ENCODE peak calls at places on chromosome 18, in six cellular contexts. One of them, this sample, is unnamed.

GRCh38 chr18:44988821-44989587 is 308.3 kb downstream of the SETBP1 start:
- DNase-seq in adipocyte: peak
- DNase-seq in AG04449: no peak
- DNase-seq in stomach: no peak
- DNase-seq in Karpas-422: peak
- DNase-seq in choroid plexus epithelial cell: peak
- DNase-seq in this sample: no peak

GRCh38 chr18:49569701-49570100 is 7.8 kb downstream of the LIPG start:
- DNase-seq in adipocyte: no peak
- DNase-seq in AG04449: no peak
- DNase-seq in stomach: no peak
- DNase-seq in Karpas-422: no peak
- DNase-seq in choroid plexus epithelial cell: no peak
- DNase-seq in this sample: no peak

GRCh38 chr18:75201273-75201898 is 7.6 kb downstream of the PTGR3 start:
- DNase-seq in adipocyte: no peak
- DNase-seq in AG04449: no peak
- DNase-seq in stomach: peak
- DNase-seq in Karpas-422: no peak
- DNase-seq in choroid plexus epithelial cell: no peak
- DNase-seq in this sample: no peak

GRCh38 chr18:26703170-26703933 is 155.0 kb upstream of the KCTD1 start:
- DNase-seq in adipocyte: no peak
- DNase-seq in AG04449: no peak
- DNase-seq in stomach: peak
- DNase-seq in Karpas-422: peak
- DNase-seq in choroid plexus epithelial cell: no peak
- DNase-seq in this sample: no peak

GRCh38 chr18:12307251-12307736 is 747 bp upstream of the TUBB6 start:
- DNase-seq in adipocyte: peak
- DNase-seq in AG04449: no peak
- DNase-seq in stomach: no peak
- DNase-seq in Karpas-422: no peak
- DNase-seq in choroid plexus epithelial cell: peak
- DNase-seq in this sample: peak

GRCh38 chr18:74139888-74140287 is 7.7 kb downstream of the FBXO15 start:
- DNase-seq in adipocyte: peak
- DNase-seq in AG04449: no peak
- DNase-seq in stomach: no peak
- DNase-seq in Karpas-422: no peak
- DNase-seq in choroid plexus epithelial cell: peak
- DNase-seq in this sample: no peak

GRCh38 chr18:10771053-10771709 is 245.4 kb downstream of the NAPG start:
- DNase-seq in adipocyte: peak
- DNase-seq in AG04449: no peak
- DNase-seq in stomach: no peak
- DNase-seq in Karpas-422: peak
- DNase-seq in choroid plexus epithelial cell: peak
- DNase-seq in this sample: no peak

GRCh38 chr18:71727909-71728308 is 816.2 kb downstream of the CBLN2 start:
- DNase-seq in adipocyte: no peak
- DNase-seq in AG04449: no peak
- DNase-seq in stomach: no peak
- DNase-seq in Karpas-422: no peak
- DNase-seq in choroid plexus epithelial cell: no peak
- DNase-seq in this sample: no peak

GRCh38 chr18:43122955-43123354 is 7.5 kb upstream of the RIT2 start:
- DNase-seq in adipocyte: no peak
- DNase-seq in AG04449: no peak
- DNase-seq in stomach: no peak
- DNase-seq in Karpas-422: no peak
- DNase-seq in choroid plexus epithelial cell: no peak
- DNase-seq in this sample: no peak

GRCh38 chr18:54742654-54743053 is 85.6 kb upstream of the RAB27B start:
- DNase-seq in adipocyte: peak
- DNase-seq in AG04449: peak
- DNase-seq in stomach: peak
- DNase-seq in Karpas-422: no peak
- DNase-seq in choroid plexus epithelial cell: peak
- DNase-seq in this sample: peak

GRCh38 chr18:22106536-22107292 is 62.7 kb upstream of the GATA6 start:
- DNase-seq in adipocyte: no peak
- DNase-seq in AG04449: no peak
- DNase-seq in stomach: peak
- DNase-seq in Karpas-422: no peak
- DNase-seq in choroid plexus epithelial cell: peak
- DNase-seq in this sample: no peak

GRCh38 chr18:2471523-2471922 is 99.8 kb downstream of the METTL4 start:
- DNase-seq in adipocyte: no peak
- DNase-seq in AG04449: no peak
- DNase-seq in stomach: no peak
- DNase-seq in Karpas-422: peak
- DNase-seq in choroid plexus epithelial cell: no peak
- DNase-seq in this sample: no peak

GRCh38 chr18:12882416-12882815 is 1.6 kb downstream of the PTPN2 start:
- DNase-seq in adipocyte: peak
- DNase-seq in AG04449: no peak
- DNase-seq in stomach: no peak
- DNase-seq in Karpas-422: peak
- DNase-seq in choroid plexus epithelial cell: peak
- DNase-seq in this sample: no peak

GRCh38 chr18:25251127-25251526 is 100.8 kb downstream of the ZNF521 start:
- DNase-seq in adipocyte: no peak
- DNase-seq in AG04449: no peak
- DNase-seq in stomach: no peak
- DNase-seq in Karpas-422: no peak
- DNase-seq in choroid plexus epithelial cell: no peak
- DNase-seq in this sample: no peak

GRCh38 chr18:25245299-25245698 is 106.7 kb downstream of the ZNF521 start:
- DNase-seq in adipocyte: no peak
- DNase-seq in AG04449: no peak
- DNase-seq in stomach: no peak
- DNase-seq in Karpas-422: no peak
- DNase-seq in choroid plexus epithelial cell: no peak
- DNase-seq in this sample: no peak

GRCh38 chr18:25247725-25248124 is 104.2 kb downstream of the ZNF521 start:
- DNase-seq in adipocyte: peak
- DNase-seq in AG04449: no peak
- DNase-seq in stomach: no peak
- DNase-seq in Karpas-422: no peak
- DNase-seq in choroid plexus epithelial cell: no peak
- DNase-seq in this sample: no peak

GRCh38 chr18:25250610-25250859 is 101.4 kb downstream of the ZNF521 start:
- DNase-seq in adipocyte: no peak
- DNase-seq in AG04449: no peak
- DNase-seq in stomach: no peak
- DNase-seq in Karpas-422: no peak
- DNase-seq in choroid plexus epithelial cell: no peak
- DNase-seq in this sample: no peak

DNA sequence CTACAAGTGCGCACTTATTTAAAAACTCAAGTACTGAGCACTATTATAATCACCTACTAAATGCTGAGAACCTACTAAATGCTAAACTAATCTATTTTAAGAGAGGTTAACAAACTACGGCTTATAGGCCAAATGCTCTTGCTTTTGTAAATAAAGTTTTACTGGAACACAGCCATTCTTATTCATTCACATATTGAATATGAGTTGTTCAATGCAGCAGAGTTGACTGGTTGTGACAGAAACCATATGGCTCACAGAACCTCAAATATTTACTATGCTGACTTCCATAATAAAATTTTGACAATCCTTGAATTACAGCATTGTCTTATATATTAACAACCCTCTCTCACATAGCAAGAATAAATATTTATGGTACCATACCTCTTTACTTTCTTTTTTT is 103.2 kb downstream of the ZNF521 start:
- DNase-seq in adipocyte: no peak
- DNase-seq in AG04449: no peak
- DNase-seq in stomach: no peak
- DNase-seq in Karpas-422: no peak
- DNase-seq in choroid plexus epithelial cell: no peak
- DNase-seq in this sample: no peak
- H3K4me3 ChIP-seq in adipocyte: no peak
- H3K4me3 ChIP-seq in AG04449: no peak
- H3K4me3 ChIP-seq in stomach: no peak
- H3K4me3 ChIP-seq in Karpas-422: no peak
- H3K4me3 ChIP-seq in choroid plexus epithelial cell: no peak
- H3K4me3 ChIP-seq in this sample: no peak

GRCh38 chr18:37330173-37330572 is 235.4 kb downstream of the CELF4 start:
- DNase-seq in adipocyte: no peak
- DNase-seq in AG04449: no peak
- DNase-seq in stomach: no peak
- DNase-seq in Karpas-422: no peak
- DNase-seq in choroid plexus epithelial cell: no peak
- DNase-seq in this sample: no peak

GRCh38 chr18:37327063-37327577 is 238.5 kb downstream of the CELF4 start:
- DNase-seq in adipocyte: no peak
- DNase-seq in AG04449: no peak
- DNase-seq in stomach: no peak
- DNase-seq in Karpas-422: no peak
- DNase-seq in choroid plexus epithelial cell: no peak
- DNase-seq in this sample: no peak

GRCh38 chr18:37334494-37335125 is 231.0 kb downstream of the CELF4 start:
- DNase-seq in adipocyte: peak
- DNase-seq in AG04449: no peak
- DNase-seq in stomach: no peak
- DNase-seq in Karpas-422: no peak
- DNase-seq in choroid plexus epithelial cell: peak
- DNase-seq in this sample: no peak

GRCh38 chr18:37332764-37333420 is 232.7 kb downstream of the CELF4 start:
- DNase-seq in adipocyte: no peak
- DNase-seq in AG04449: no peak
- DNase-seq in stomach: no peak
- DNase-seq in Karpas-422: no peak
- DNase-seq in choroid plexus epithelial cell: no peak
- DNase-seq in this sample: no peak

GRCh38 chr18:37328946-37329719 is 236.5 kb downstream of the CELF4 start:
- DNase-seq in adipocyte: no peak
- DNase-seq in AG04449: no peak
- DNase-seq in stomach: no peak
- DNase-seq in Karpas-422: no peak
- DNase-seq in choroid plexus epithelial cell: no peak
- DNase-seq in this sample: no peak
- H3K4me3 ChIP-seq in adipocyte: no peak
- H3K4me3 ChIP-seq in AG04449: no peak
- H3K4me3 ChIP-seq in stomach: no peak
- H3K4me3 ChIP-seq in Karpas-422: no peak
- H3K4me3 ChIP-seq in choroid plexus epithelial cell: no peak
- H3K4me3 ChIP-seq in this sample: no peak

DNA sequence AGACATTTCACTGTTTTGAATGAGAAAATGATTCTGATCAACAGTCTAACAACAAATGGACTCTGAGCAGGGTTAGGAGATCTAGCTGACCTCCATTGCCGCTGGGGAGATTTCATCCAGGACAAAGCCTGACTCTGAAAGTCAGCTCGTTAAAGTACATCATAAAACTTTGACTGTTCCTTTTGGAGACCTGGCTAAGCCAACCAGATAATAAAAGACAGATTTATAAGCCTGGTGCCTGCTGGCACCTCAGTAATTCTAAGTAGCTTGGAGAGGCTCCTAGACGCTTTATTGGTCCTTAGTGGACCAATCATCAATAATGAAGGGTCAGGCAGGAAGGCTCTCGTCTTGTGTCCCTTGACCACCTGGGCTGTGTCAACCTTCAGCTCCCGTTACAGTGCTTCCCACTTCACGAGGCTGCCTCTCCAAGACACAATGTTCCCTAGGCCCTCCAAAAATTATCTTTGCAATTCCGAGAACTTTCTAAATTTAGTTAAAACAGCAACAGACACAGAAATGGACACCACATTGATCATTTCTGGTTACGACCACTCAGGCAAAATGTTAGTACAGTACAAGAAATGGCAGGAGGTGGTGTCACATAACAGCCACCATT is 47.9 kb upstream of the PMAIP1 start:
- DNase-seq in adipocyte: no peak
- DNase-seq in AG04449: no peak
- DNase-seq in stomach: no peak
- DNase-seq in Karpas-422: no peak
- DNase-seq in choroid plexus epithelial cell: no peak
- DNase-seq in this sample: no peak
- H3K4me3 ChIP-seq in adipocyte: no peak
- H3K4me3 ChIP-seq in AG04449: no peak
- H3K4me3 ChIP-seq in stomach: no peak
- H3K4me3 ChIP-seq in Karpas-422: no peak
- H3K4me3 ChIP-seq in choroid plexus epithelial cell: no peak
- H3K4me3 ChIP-seq in this sample: no peak

GRCh38 chr18:34709104-34709503 is 994 bp upstream of the DTNA start:
- DNase-seq in adipocyte: peak
- DNase-seq in AG04449: peak
- DNase-seq in stomach: no peak
- DNase-seq in Karpas-422: no peak
- DNase-seq in choroid plexus epithelial cell: peak
- DNase-seq in this sample: peak

GRCh38 chr18:34704823-34705222 is 5.3 kb upstream of the DTNA start:
- DNase-seq in adipocyte: no peak
- DNase-seq in AG04449: no peak
- DNase-seq in stomach: no peak
- DNase-seq in Karpas-422: no peak
- DNase-seq in choroid plexus epithelial cell: no peak
- DNase-seq in this sample: no peak

GRCh38 chr18:34707670-34708069 is 2.4 kb upstream of the DTNA start:
- DNase-seq in adipocyte: peak
- DNase-seq in AG04449: peak
- DNase-seq in stomach: no peak
- DNase-seq in Karpas-422: no peak
- DNase-seq in choroid plexus epithelial cell: peak
- DNase-seq in this sample: no peak

GRCh38 chr18:34710430-34711386 is 610 bp downstream of the DTNA start:
- DNase-seq in adipocyte: peak
- DNase-seq in AG04449: no peak
- DNase-seq in stomach: no peak
- DNase-seq in Karpas-422: no peak
- DNase-seq in choroid plexus epithelial cell: peak
- DNase-seq in this sample: no peak

GRCh38 chr18:34709631-34710429 is at the start of gene DTNA:
- DNase-seq in adipocyte: peak
- DNase-seq in AG04449: peak
- DNase-seq in stomach: no peak
- DNase-seq in Karpas-422: peak
- DNase-seq in choroid plexus epithelial cell: peak
- DNase-seq in this sample: peak
- H3K4me3 ChIP-seq in adipocyte: peak
- H3K4me3 ChIP-seq in AG04449: peak
- H3K4me3 ChIP-seq in stomach: peak
- H3K4me3 ChIP-seq in Karpas-422: no peak
- H3K4me3 ChIP-seq in choroid plexus epithelial cell: peak
- H3K4me3 ChIP-seq in this sample: peak

GRCh38 chr18:3652380-3653262 is 202.6 kb downstream of the TGIF1 start:
- DNase-seq in adipocyte: peak
- DNase-seq in AG04449: peak
- DNase-seq in stomach: peak
- DNase-seq in Karpas-422: no peak
- DNase-seq in choroid plexus epithelial cell: peak
- DNase-seq in this sample: peak
- H3K4me3 ChIP-seq in adipocyte: peak
- H3K4me3 ChIP-seq in AG04449: no peak
- H3K4me3 ChIP-seq in stomach: no peak
- H3K4me3 ChIP-seq in Karpas-422: no peak
- H3K4me3 ChIP-seq in choroid plexus epithelial cell: no peak
- H3K4me3 ChIP-seq in this sample: no peak

GRCh38 chr18:9743200-9744016 is 35.3 kb downstream of the RAB31 start:
- DNase-seq in adipocyte: peak
- DNase-seq in AG04449: peak
- DNase-seq in stomach: peak
- DNase-seq in Karpas-422: peak
- DNase-seq in choroid plexus epithelial cell: peak
- DNase-seq in this sample: peak
- H3K4me3 ChIP-seq in adipocyte: peak
- H3K4me3 ChIP-seq in AG04449: no peak
- H3K4me3 ChIP-seq in stomach: no peak
- H3K4me3 ChIP-seq in Karpas-422: no peak
- H3K4me3 ChIP-seq in choroid plexus epithelial cell: no peak
- H3K4me3 ChIP-seq in this sample: no peak

GRCh38 chr18:79949571-79950439 is 1.6 kb downstream of the SLC66A2 start:
- DNase-seq in adipocyte: no peak
- DNase-seq in AG04449: no peak
- DNase-seq in stomach: peak
- DNase-seq in Karpas-422: peak
- DNase-seq in choroid plexus epithelial cell: peak
- DNase-seq in this sample: peak
- H3K4me3 ChIP-seq in adipocyte: peak
- H3K4me3 ChIP-seq in AG04449: peak
- H3K4me3 ChIP-seq in stomach: peak
- H3K4me3 ChIP-seq in Karpas-422: peak
- H3K4me3 ChIP-seq in choroid plexus epithelial cell: peak
- H3K4me3 ChIP-seq in this sample: peak